ENCODE peak calls at places on chromosomes 6 and 20, in five cellular contexts. S is nucleus accumbens, J is T-helper 2 cell, O is HFFc6, F is Karpas-422. G is an unnamed sample.

GRCh38 chr20:61161649-61162210 is 90.3 kb upstream of the CDH4 start:
- DNase-seq in S (no peak), J (no peak), O (peak), F (peak), G (no peak)

GRCh38 chr6:26571592-26572296 is 25.0 kb upstream of the ABT1 start:
- DNase-seq in S (peak), J (peak), O (peak), F (peak), G (peak)

GRCh38 chr20:13430346-13431002 is 208.3 kb downstream of the TASP1 start:
- DNase-seq in S (no peak), J (peak), O (no peak), F (no peak), G (no peak)

GRCh38 chr6:168162366-168162765 is 83.4 kb upstream of the FRMD1 start:
- DNase-seq in S (no peak), J (no peak), O (no peak), F (no peak), G (no peak)

GRCh38 chr6:43772571-43773049 is 2.6 kb downstream of the VEGFA start:
- DNase-seq in S (peak), J (no peak), O (no peak), F (no peak), G (no peak)

GRCh38 chr6:44131880-44132279 is 4.5 kb downstream of the TMEM63B start:
- DNase-seq in S (no peak), J (no peak), O (no peak), F (no peak), G (no peak)

GRCh38 chr6:16608444-16608843 is 152.8 kb downstream of the ATXN1 start:
- DNase-seq in S (no peak), J (no peak), O (no peak), F (no peak), G (no peak)

GRCh38 chr20:42740191-42740870 is 449.4 kb downstream of the PTPRT start:
- DNase-seq in S (no peak), J (no peak), O (no peak), F (no peak), G (peak)

GRCh38 chr6:133128191-133128590 is 113.0 kb upstream of the EYA4 start:
- DNase-seq in S (no peak), J (no peak), O (no peak), F (no peak), G (no peak)

GRCh38 chr6:163554663-163555062 is 140.1 kb downstream of the QKI start:
- DNase-seq in S (no peak), J (peak), O (peak), F (no peak), G (no peak)

GRCh38 chr20:58783515-58783914 is 67.2 kb downstream of the GNAS-AS1 start:
- DNase-seq in S (no peak), J (no peak), O (no peak), F (no peak), G (no peak)

GRCh38 chr6:9139762-9140161 is 704.4 kb upstream of the SLC35B3 start:
- DNase-seq in S (no peak), J (no peak), O (peak), F (no peak), G (no peak)

GRCh38 chr20:16974080-16974854 is 226.1 kb downstream of the OTOR start:
- DNase-seq in S (no peak), J (no peak), O (no peak), F (no peak), G (no peak)

GRCh38 chr20:40579701-40580100 is 109.3 kb downstream of the MAFB start:
- DNase-seq in S (no peak), J (no peak), O (no peak), F (no peak), G (no peak)

GRCh38 chr20:59138114-59138602 is 25.5 kb upstream of the ZNF831 start:
- DNase-seq in S (no peak), J (no peak), O (no peak), F (no peak), G (no peak)

GRCh38 chr6:18101873-18102272 is 20.6 kb downstream of the NHLRC1 start:
- DNase-seq in S (no peak), J (no peak), O (no peak), F (no peak), G (no peak)

GRCh38 chr6:53532942-53533341 is 12.0 kb downstream of the GCLC start:
- DNase-seq in S (no peak), J (no peak), O (no peak), F (no peak), G (no peak)

GRCh38 chr6:157219201-157220200 is 103.8 kb downstream of the TMEM242 start:
- DNase-seq in S (no peak), J (no peak), O (peak), F (peak), G (no peak)

GRCh38 chr6:146543940-146544661 is 468 bp downstream of the RAB32 start:
- DNase-seq in S (peak), J (peak), O (peak), F (no peak), G (peak)

GRCh38 chr6:109454483-109455160 is 950 bp downstream of the MICAL1 start:
- DNase-seq in S (peak), J (peak), O (no peak), F (peak), G (peak)

GRCh38 chr6:161744211-161745067 is 470.6 kb upstream of the AGPAT4 start:
- DNase-seq in S (no peak), J (no peak), O (no peak), F (no peak), G (no peak)

GRCh38 chr6:108068618-108069017 is 5.9 kb downstream of the OSTM1 start:
- DNase-seq in S (no peak), J (peak), O (no peak), F (no peak), G (no peak)

GRCh38 chr6:133631421-133631820 is 257.5 kb upstream of the TCF21 start:
- DNase-seq in S (no peak), J (no peak), O (peak), F (no peak), G (no peak)

GRCh38 chr6:41529049-41529448 is 17.1 kb upstream of the FOXP4 start:
- DNase-seq in S (no peak), J (no peak), O (no peak), F (no peak), G (no peak)

GRCh38 chr6:41371992-41372525 is 36.7 kb downstream of the NCR2 start:
- DNase-seq in S (no peak), J (no peak), O (no peak), F (no peak), G (no peak)

GRCh38 chr6:12941422-12941821 is 224.9 kb downstream of the PHACTR1 start:
- DNase-seq in S (no peak), J (peak), O (peak), F (no peak), G (no peak)

GRCh38 chr20:49122920-49123319 is 65.2 kb downstream of the STAU1 start:
- DNase-seq in S (no peak), J (no peak), O (no peak), F (no peak), G (no peak)

GRCh38 chr6:131061041-131061770 is 1.8 kb downstream of the EPB41L2 start:
- DNase-seq in S (peak), J (no peak), O (no peak), F (no peak), G (peak)

GRCh38 chr6:7073810-7074525 is 33.8 kb upstream of the RREB1 start:
- DNase-seq in S (no peak), J (peak), O (no peak), F (no peak), G (peak)